ENCODE peak calls at places on chromosomes 11 and 22, in nine cellular contexts. H is OCI-LY7; G is retina; B is fibroblast of mammary gland; Y is stimulated activated CD4-positive, alpha-beta T cell treated with anti-CD3 and anti-CD28 coated beads, TNF-alpha, amount 100 ng/mL, for 1 hour; K is NCI-H446; T is T follicular helper cell; P is neuronal stem cell; D is CD4-positive, alpha-beta T cell. Q is an unnamed sample.

GRCh38 chr11:129265125-129265788 is 73.1 kb upstream of the ARHGAP32 start:
- DNase-seq in Y (no peak), H (no peak), K (no peak), B (no peak), P (no peak), D (no peak), T (no peak), G (no peak), Q (no peak)

GRCh38 chr22:41447435-41448188 is 1.0 kb upstream of the TOB2 start:
- DNase-seq in H (peak), P (peak), B (peak), D (peak), K (peak), Y (peak), T (peak), G (peak), Q (peak)

GRCh38 chr22:32858121-32858703 is 56.7 kb downstream of the TIMP3 start:
- DNase-seq in B (no peak), P (no peak), T (no peak), H (no peak), K (no peak), G (no peak), Y (no peak), D (no peak), Q (no peak)

GRCh38 chr11:2368178-2368850 is 8.8 kb upstream of the CD81 start:
- DNase-seq in D (no peak), B (no peak), Y (no peak), G (no peak), T (no peak), K (no peak), H (no peak), P (no peak), Q (no peak)

GRCh38 chr11:126791991-126792390 is 208.6 kb downstream of the KIRREL3 start:
- DNase-seq in G (no peak), P (no peak), Y (no peak), B (peak), T (no peak), K (no peak), H (no peak), D (no peak), Q (no peak)

GRCh38 chr11:121300313-121300971 is 7.9 kb downstream of the SC5D start:
- DNase-seq in G (no peak), P (no peak), K (no peak), T (no peak), H (no peak), B (peak), Y (no peak), D (no peak), Q (no peak)

GRCh38 chr22:44889233-44889878 is 120.4 kb downstream of the PHF21B start:
- DNase-seq in B (no peak), Y (no peak), H (no peak), P (no peak), T (no peak), G (no peak), K (no peak), D (no peak), Q (no peak)

GRCh38 chr22:30270841-30271240 is 4.2 kb upstream of the OSM start:
- DNase-seq in T (no peak), G (no peak), P (no peak), B (peak), D (no peak), H (no peak), Y (no peak), K (no peak), Q (no peak)

GRCh38 chr22:38870791-38871359 is 1.1 kb downstream of the CBX6 start:
- DNase-seq in P (no peak), K (no peak), Y (no peak), D (no peak), B (no peak), H (no peak), G (no peak), T (no peak), Q (no peak)

GRCh38 chr11:63589000-63589399 is 25.2 kb downstream of the PLAAT3 start:
- DNase-seq in G (no peak), P (no peak), H (no peak), D (no peak), B (no peak), K (no peak), T (no peak), Y (no peak), Q (no peak)

GRCh38 chr11:3037041-3037944 is 19.9 kb downstream of the CARS1 start:
- DNase-seq in K (peak), G (peak), Y (no peak), P (peak), H (peak), T (no peak), D (peak), B (peak), Q (no peak)

GRCh38 chr11:2671748-2672147 is 28.0 kb downstream of the KCNQ1OT1 start:
- DNase-seq in G (no peak), D (no peak), B (no peak), K (no peak), P (no peak), H (no peak), T (no peak), Y (no peak), Q (no peak)

GRCh38 chr11:75931124-75931523 is 116.1 kb downstream of the UVRAG start:
- DNase-seq in H (no peak), B (peak), K (no peak), P (no peak), G (no peak), Y (no peak), T (no peak), D (no peak), Q (no peak)

GRCh38 chr11:32817181-32817842 is 12.4 kb upstream of the PRRG4 start:
- DNase-seq in P (no peak), H (no peak), K (no peak), Y (no peak), G (no peak), D (no peak), T (no peak), B (peak), Q (no peak)

GRCh38 chr11:83549984-83550667 is 264.0 kb upstream of the CCDC90B start:
- DNase-seq in G (no peak), P (no peak), T (no peak), H (no peak), D (no peak), K (no peak), B (no peak), Y (no peak), Q (no peak)

GRCh38 chr22:45717787-45718186 is 46.2 kb downstream of the ATXN10 start:
- DNase-seq in B (peak), D (no peak), T (no peak), K (no peak), P (no peak), H (no peak), G (no peak), Y (no peak), Q (no peak)

GRCh38 chr22:46122511-46122971 is 27.8 kb upstream of the PPARA start:
- DNase-seq in T (peak), B (peak), H (peak), Y (peak), P (peak), D (peak), K (peak), G (peak), Q (peak)

GRCh38 chr11:64225608-64226506 is at the start of the genes NUDT22 and TRPT1:
- DNase-seq in Y (peak), T (peak), P (peak), D (peak), G (peak), B (peak), K (peak), H (peak), Q (peak)

GRCh38 chr11:121497176-121497995 is 44.6 kb upstream of the SORL1-AS1 start:
- DNase-seq in K (no peak), P (peak), B (no peak), Y (no peak), H (no peak), D (no peak), T (no peak), G (no peak), Q (no peak)

GRCh38 chr11:98495016-98495415 is 525.7 kb upstream of the CNTN5 start:
- DNase-seq in H (no peak), K (no peak), Y (no peak), T (no peak), D (no peak), B (no peak), G (no peak), P (no peak), Q (no peak)

GRCh38 chr11:66936326-66936725 is 21.9 kb downstream of the PC start:
- DNase-seq in G (no peak), Y (no peak), K (no peak), T (no peak), H (no peak), D (no peak), P (no peak), B (peak), Q (no peak)

GRCh38 chr11:132650969-132651720 is 881.2 kb downstream of the OPCML start:
- DNase-seq in H (no peak), P (no peak), T (no peak), Y (no peak), D (no peak), B (no peak), G (no peak), K (no peak), Q (no peak)

GRCh38 chr11:77325159-77325558 is 23.7 kb upstream of the GDPD4 start:
- DNase-seq in H (no peak), Y (no peak), G (no peak), B (no peak), T (no peak), K (no peak), P (no peak), D (no peak), Q (no peak)

GRCh38 chr11:45805305-45806071 is 539 bp downstream of the SLC35C1 start:
- DNase-seq in T (no peak), H (no peak), P (peak), Y (no peak), K (no peak), B (peak), D (no peak), G (peak), Q (no peak)

GRCh38 chr11:92453055-92453454 is 228.4 kb downstream of the FAT3 start:
- DNase-seq in K (no peak), G (no peak), D (no peak), H (no peak), B (peak), P (no peak), Y (no peak), T (no peak), Q (no peak)

GRCh38 chr11:19625438-19625837 is 87.2 kb upstream of the NAV2 start:
- DNase-seq in Y (no peak), P (no peak), D (no peak), B (peak), G (no peak), H (no peak), K (no peak), T (no peak), Q (no peak)

GRCh38 chr22:46791201-46791731 is 28.8 kb downstream of the TBC1D22A start:
- DNase-seq in T (peak), D (peak), G (no peak), P (no peak), B (peak), Y (peak), H (no peak), K (no peak), Q (peak)

GRCh38 chr11:6968816-6969215 is 42.6 kb downstream of the ZNF215 start:
- DNase-seq in K (no peak), G (no peak), D (no peak), T (no peak), B (peak), H (no peak), P (no peak), Y (no peak), Q (no peak)

Q was measured in activated T-helper 1 cell treated with anti-CD3 and anti-CD28 coated beads, Interleukin-2, amount 50 U/mL, for 16 hours.